ENCODE peak calls at places on chromosomes 6 and 20, in four cellular contexts. U, D, T and G are unnamed samples.

GRCh38 chr6:106051241-106051640 is 34.9 kb upstream of the PRDM1 start:
- DNase-seq in T (no peak), U (no peak), D (no peak), G (no peak)

GRCh38 chr6:86440608-86441007 is 496.7 kb upstream of the HTR1E start:
- DNase-seq in U (no peak), D (no peak), T (no peak), G (no peak)

GRCh38 chr20:944774-945410 is 28.8 kb upstream of the ANGPT4 start:
- DNase-seq in U (no peak), D (no peak), T (no peak), G (no peak)

GRCh38 chr6:45586216-45587171 is 208.8 kb upstream of the SUPT3H start:
- DNase-seq in T (no peak), D (no peak), U (no peak), G (peak)

GRCh38 chr6:150987371-150987828 is 121.9 kb downstream of the MTHFD1L start:
- DNase-seq in U (no peak), D (no peak), T (no peak), G (peak)

GRCh38 chr20:62590301-62591121 is 51.8 kb upstream of the SLCO4A1 start:
- DNase-seq in D (no peak), T (peak), U (no peak), G (peak)

GRCh38 chr6:98932424-98932823 is 15.3 kb downstream of the FBXL4 start:
- DNase-seq in T (no peak), D (no peak), U (no peak), G (no peak)

GRCh38 chr6:117514655-117515054 is 32.2 kb downstream of the DCBLD1 start:
- DNase-seq in T (no peak), U (no peak), D (no peak), G (no peak)

GRCh38 chr6:75489025-75489424 is 4.6 kb downstream of the FILIP1 start:
- DNase-seq in U (no peak), D (no peak), T (peak), G (no peak)

GRCh38 chr6:144383336-144383735 is 98.2 kb downstream of the UTRN start:
- DNase-seq in T (no peak), U (no peak), D (no peak), G (no peak)

GRCh38 chr6:107716688-107717089 is 107.4 kb downstream of the SCML4 start:
- DNase-seq in D (no peak), T (no peak), U (peak), G (peak)

GRCh38 chr6:139871844-139872510 is 497.5 kb upstream of the CITED2 start:
- DNase-seq in D (no peak), T (no peak), U (no peak), G (no peak)

GRCh38 chr20:41405436-41405835 is 38.8 kb upstream of the EMILIN3 start:
- DNase-seq in T (no peak), D (no peak), U (no peak), G (no peak)

GRCh38 chr6:35679399-35679798 is 9.3 kb downstream of the FKBP5 start:
- DNase-seq in T (no peak), D (no peak), U (no peak), G (no peak)

GRCh38 chr20:34791289-34792020 is 34.0 kb downstream of the NCOA6 start:
- DNase-seq in T (peak), U (no peak), D (no peak), G (no peak)

GRCh38 chr6:446418-447366 is 55.1 kb downstream of the IRF4 start:
- DNase-seq in D (no peak), T (no peak), U (no peak), G (no peak)

GRCh38 chr6:17580518-17581048 is 19.5 kb upstream of the FAM8A1 start:
- DNase-seq in U (no peak), D (no peak), T (peak), G (peak)

GRCh38 chr20:47024461-47024937 is 129.9 kb downstream of the EYA2 start:
- DNase-seq in U (no peak), T (peak), D (no peak), G (no peak)

GRCh38 chr6:164370773-164371172 is 938.6 kb downstream of the C6orf118 start:
- DNase-seq in U (no peak), T (peak), D (no peak), G (peak)

GRCh38 chr20:32549842-32550241 is 35.3 kb downstream of the NOL4L start:
- DNase-seq in T (no peak), U (no peak), D (no peak), G (no peak)

GRCh38 chr6:131065824-131066171 is 2.8 kb upstream of the EPB41L2 start:
- DNase-seq in U (no peak), T (no peak), D (no peak), G (no peak)

GRCh38 chr20:52191132-52191435 is 495 bp downstream of the ZFP64 start:
- DNase-seq in D (no peak), T (peak), U (no peak), G (no peak)

GRCh38 chr6:108651781-108652227 is 91.1 kb downstream of the FOXO3 start:
- DNase-seq in U (no peak), T (peak), D (no peak), G (peak)

GRCh38 chr20:63005240-63005861 is 1.4 kb downstream of the BHLHE23 start:
- DNase-seq in D (no peak), T (no peak), U (no peak), G (no peak)

GRCh38 chr6:25975909-25976560 is 13.4 kb downstream of the TRIM38 start:
- DNase-seq in D (no peak), T (no peak), U (no peak), G (no peak)

GRCh38 chr6:134426623-134427022 is 108.7 kb upstream of the SGK1 start:
- DNase-seq in T (no peak), U (no peak), D (no peak), G (no peak)

GRCh38 chr20:36093025-36093803 is 61.3 kb upstream of the EPB41L1 start:
- DNase-seq in D (no peak), U (no peak), T (no peak), G (peak)

GRCh38 chr20:38633577-38634093 is 32.0 kb downstream of the ARHGAP40 start:
- DNase-seq in U (peak), T (peak), D (no peak), G (peak)

GRCh38 chr6:11766589-11767450 is 11.8 kb downstream of the ADTRP start:
- DNase-seq in D (no peak), U (no peak), T (peak), G (peak)